ENCODE peak calls at places on chromosomes 2 and 18, in eight cellular contexts. D is IMR-90; G is CD8-positive, alpha-beta memory T cell; N is SK-N-SH; F is aorta; O is osteoblast; W is GM23248; Z is tibial artery. H is an unnamed sample. For H3K4me1, the result is how much of the 10 kb centered on the place peaks cover.

GRCh38 chr2:180705122-180705521 is 275.3 kb upstream of the UBE2E3 start:
- DNase-seq in Z (no peak), O (peak), W (peak), N (no peak), D (peak), G (no peak), F (no peak), H (no peak)

GRCh38 chr2:109261906-109262631 is 133.1 kb downstream of the SH3RF3 start:
- DNase-seq in N (no peak), W (no peak), D (no peak), O (no peak), Z (peak), G (no peak), F (no peak), H (no peak)

GRCh38 chr2:18987592-18988073 is 370.8 kb downstream of the OSR1 start:
- DNase-seq in Z (peak), G (no peak), W (peak), N (no peak), O (no peak), D (peak), F (peak), H (peak)

GRCh38 chr2:231709636-231709980 is 1.3 kb downstream of the PTMA start:
- DNase-seq in N (no peak), G (peak), Z (peak), O (peak), D (no peak), W (peak), F (peak), H (peak)

GRCh38 chr2:17805717-17806354 is 10.4 kb upstream of the MSGN1 start:
- DNase-seq in W (no peak), Z (no peak), G (no peak), D (no peak), F (no peak), N (no peak), O (no peak), H (no peak)

GRCh38 chr2:203583696-203584095 is 48.6 kb upstream of the RAPH1 start:
- DNase-seq in G (no peak), F (peak), O (peak), Z (no peak), D (peak), N (no peak), W (peak), H (peak)

GRCh38 chr2:161208527-161209139 is 48.4 kb downstream of the TANK start:
- DNase-seq in O (no peak), G (no peak), D (peak), W (peak), N (no peak), F (no peak), Z (no peak), H (no peak)

GRCh38 chr18:46705521-46705920 is 48.5 kb upstream of the LOXHD1 start:
- DNase-seq in G (no peak), W (no peak), N (peak), F (no peak), O (peak), D (no peak), Z (no peak), H (no peak)

GRCh38 chr2:46181789-46182530 is 115.2 kb upstream of the EPAS1 start:
- DNase-seq in W (no peak), Z (no peak), O (no peak), N (no peak), D (no peak), G (no peak), F (no peak), H (no peak)

GRCh38 chr18:7872569-7872968 is 305.5 kb downstream of the PTPRM start:
- DNase-seq in D (peak), G (no peak), F (no peak), N (peak), W (peak), Z (no peak), O (peak), H (no peak)

GRCh38 chr2:21042958-21043743 is 722 bp downstream of the APOB start:
- DNase-seq in D (peak), W (peak), F (peak), N (peak), Z (peak), G (peak), O (peak), H (peak)

GRCh38 chr2:183996825-183997823 is 601.2 kb upstream of the ZNF804A start:
- DNase-seq in O (no peak), W (no peak), F (no peak), Z (no peak), N (peak), D (no peak), G (no peak), H (no peak)

GRCh38 chr2:239590995-239591915 is 190.4 kb upstream of the HDAC4 start:
- DNase-seq in W (no peak), O (no peak), N (no peak), D (no peak), Z (peak), G (no peak), F (peak), H (no peak)

GRCh38 chr2:153360239-153360638 is 118.3 kb downstream of the RPRM start:
- DNase-seq in D (no peak), W (no peak), O (no peak), N (no peak), Z (no peak), G (no peak), F (no peak), H (no peak)

GRCh38 chr2:128425731-128426620 is 107.3 kb upstream of the HS6ST1 start:
- DNase-seq in D (peak), F (no peak), O (peak), N (no peak), G (no peak), W (no peak), Z (peak), H (no peak)

GRCh38 chr18:26190506-26190905 is 35.7 kb upstream of the TAF4B start:
- DNase-seq in G (no peak), W (no peak), N (no peak), O (no peak), F (no peak), D (no peak), Z (no peak), H (no peak)

GRCh38 chr2:51510298-51510697 is 478.4 kb upstream of the NRXN1 start:
- DNase-seq in G (no peak), Z (no peak), O (no peak), W (no peak), F (no peak), N (no peak), D (no peak), H (no peak)

GRCh38 chr18:76252880-76253279 is 242.2 kb downstream of the ZNF516 start:
- DNase-seq in D (peak), N (no peak), G (no peak), W (peak), O (no peak), F (no peak), Z (no peak), H (no peak)

GRCh38 chr18:63317982-63318881 is 1.3 kb downstream of the BCL2 start:
- DNase-seq in N (peak), O (peak), Z (peak), G (peak), D (no peak), F (peak), W (peak), H (peak)

GRCh38 chr2:53828331-53828730 is 31.4 kb downstream of the GPR75 start:
- DNase-seq in N (no peak), G (no peak), Z (no peak), O (no peak), F (no peak), W (no peak), D (no peak), H (no peak)

GRCh38 chr2:240351088-240351741 is 84.2 kb upstream of the GPC1 start:
- DNase-seq in N (peak), F (no peak), G (no peak), W (peak), Z (peak), D (no peak), O (peak), H (no peak)

GRCh38 chr18:12645751-12646203 is 12.1 kb downstream of the SPIRE1 start:
- DNase-seq in W (peak), N (no peak), G (no peak), D (peak), Z (peak), F (peak), O (no peak), H (peak)

GRCh38 chr18:49757513-49758262 is 55.6 kb downstream of the ACAA2 start:
- DNase-seq in G (no peak), D (no peak), O (no peak), N (peak), Z (no peak), W (peak), F (no peak), H (no peak)

GRCh38 chr2:71560286-71561011 is 107.1 kb downstream of the DYSF start:
- DNase-seq in G (no peak), W (no peak), F (peak), O (peak), Z (no peak), N (peak), D (no peak), H (no peak)

GRCh38 chr2:20217041-20217970 is 7.6 kb downstream of the SDC1 start:
- DNase-seq in O (peak), N (no peak), F (no peak), D (no peak), Z (no peak), G (no peak), W (peak), H (no peak)

GRCh38 chr2:564471-565181 is 112.6 kb downstream of the TMEM18 start:
- DNase-seq in F (no peak), N (no peak), O (no peak), Z (no peak), W (no peak), G (no peak), D (no peak), H (no peak)

GRCh38 chr2:191582355-191582754 is 95.6 kb upstream of the NABP1 start:
- DNase-seq in F (no peak), O (peak), Z (no peak), N (no peak), D (peak), W (peak), G (no peak), H (no peak)

GRCh38 chr2:70089946-70090523 is 2.8 kb downstream of the PCBP1 start:
- DNase-seq in O (no peak), Z (peak), G (no peak), F (no peak), W (peak), D (no peak), N (no peak), H (no peak)

GRCh38 chr2:212392048-212392447 is 146.6 kb downstream of the ERBB4 start:
- DNase-seq in F (no peak), N (no peak), G (no peak), W (peak), D (peak), Z (no peak), O (no peak), H (no peak)

GRCh38 chr2:42138163-42139016 is 30.8 kb upstream of the EML4 start:
- DNase-seq in N (no peak), G (no peak), F (no peak), W (peak), O (no peak), Z (peak), D (peak), H (no peak)
- H3K4me1 ChIP-seq in N (half or more), G (half or more), F (under half), W (under half), O (half or more), Z (under half), D (under half), H (under half)

GRCh38 chr2:217274578-217274977 is 414.7 kb upstream of the TNP1 start:
- DNase-seq in D (no peak), F (no peak), O (no peak), Z (no peak), W (no peak), N (no peak), G (no peak), H (no peak)
- H3K27ac ChIP-seq in D (no peak), F (no peak), O (no peak), Z (no peak), W (no peak), N (no peak), G (no peak), H (no peak)

DNA sequence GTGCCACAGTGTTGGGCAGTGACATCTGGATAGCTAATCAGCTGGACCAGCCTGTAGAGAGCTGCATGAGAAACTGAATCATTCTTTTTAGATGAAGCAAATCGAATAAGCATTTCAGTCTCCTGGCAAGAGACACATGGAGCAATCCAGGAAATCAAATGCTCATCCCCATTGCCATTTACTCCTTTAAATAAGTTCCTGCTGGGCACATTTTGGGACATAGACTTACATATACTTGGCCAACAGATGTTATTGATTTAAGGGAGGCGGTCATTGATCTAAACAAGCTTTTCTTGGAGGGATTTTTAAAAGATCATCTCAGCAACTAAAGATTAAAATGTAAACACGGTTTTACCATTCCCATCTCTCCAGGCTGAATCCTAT is 307.0 kb downstream of the STK39 start:
- DNase-seq in Z (no peak), N (no peak), G (no peak), O (no peak), F (no peak), W (peak), D (no peak), H (no peak)
- H3K4me3 ChIP-seq in Z (no peak), N (no peak), G (no peak), O (no peak), F (no peak), W (no peak), D (no peak), H (no peak)

GRCh38 chr18:44914028-44914427 is 233.3 kb downstream of the SETBP1 start:
- DNase-seq in G (no peak), N (no peak), W (no peak), Z (no peak), D (no peak), O (no peak), F (no peak), H (no peak)

GRCh38 chr18:44909191-44909719 is 228.6 kb downstream of the SETBP1 start:
- DNase-seq in Z (no peak), W (no peak), O (no peak), F (no peak), G (no peak), D (no peak), N (no peak), H (peak)

GRCh38 chr18:44912740-44913478 is 232.2 kb downstream of the SETBP1 start:
- DNase-seq in G (no peak), F (no peak), Z (no peak), N (no peak), W (no peak), D (no peak), O (no peak), H (no peak)

GRCh38 chr18:44911773-44912172 is 231.1 kb downstream of the SETBP1 start:
- DNase-seq in F (no peak), Z (no peak), O (no peak), D (no peak), W (no peak), N (no peak), G (no peak), H (no peak)

GRCh38 chr18:44911260-44911659 is 230.6 kb downstream of the SETBP1 start:
- DNase-seq in O (no peak), Z (no peak), D (no peak), G (no peak), N (no peak), W (no peak), F (no peak), H (no peak)
- H3K4me1 ChIP-seq in O (under half), Z (under half), D (under half), G (under half), N (under half), W (under half), F (under half), H (under half)

DNA sequence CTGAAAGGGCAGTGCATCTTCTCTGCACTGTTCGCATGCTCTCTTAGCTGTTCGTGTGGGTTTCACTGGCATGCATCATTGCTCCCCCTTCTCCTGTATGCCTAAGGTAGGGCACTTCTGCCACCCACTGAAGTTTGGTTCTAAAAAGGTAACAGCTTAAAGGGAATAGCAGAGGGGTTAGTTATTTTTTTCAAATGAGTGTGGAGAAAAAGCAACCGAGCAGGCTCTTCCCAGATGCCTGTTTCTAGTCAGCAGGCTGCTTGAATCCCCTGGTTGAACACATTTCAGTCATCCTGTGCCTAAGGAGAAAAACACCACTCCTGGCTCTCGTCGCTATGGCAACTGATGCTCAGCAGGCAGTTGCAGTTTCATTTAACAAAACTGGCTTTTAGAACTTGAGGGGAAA is 69.8 kb upstream of the GALNT3 start:
- DNase-seq in G (no peak), D (no peak), N (peak), W (no peak), F (no peak), Z (no peak), O (no peak), H (no peak)
- H3K27ac ChIP-seq in G (no peak), D (no peak), N (no peak), W (no peak), F (no peak), Z (no peak), O (no peak), H (no peak)

GRCh38 chr18:72869786-72870185 is 2.0 kb upstream of the NETO1 start:
- DNase-seq in N (no peak), O (no peak), F (no peak), Z (no peak), D (no peak), W (no peak), G (no peak), H (no peak)
- H3K4me3 ChIP-seq in N (no peak), O (no peak), F (no peak), Z (no peak), D (no peak), W (no peak), G (no peak), H (no peak)